ENCODE peak calls at places on chromosome 12, in five cellular contexts. One of them, this sample, is unnamed.
A peak's percentile ranks its signal among the peaks of the same experiment; 100 is the strongest.

GRCh38 chr12:851913-852312 is 97.6 kb downstream of the RAD52 start:
- DNase-seq in lower leg skin: no peak
- DNase-seq in fibroblast of lung: peak; percentile 79
- DNase-seq in HCT116: no peak
- DNase-seq in left ventricle myocardium inferior: no peak
- DNase-seq in this sample: peak; percentile 85

GRCh38 chr12:39352470-39352869 is 90.5 kb downstream of the KIF21A start:
- DNase-seq in fibroblast of lung: no peak
- DNase-seq in HCT116: no peak
- DNase-seq in left ventricle myocardium inferior: no peak
- DNase-seq in lower leg skin: no peak
- DNase-seq in this sample: no peak

GRCh38 chr12:14663002-14663401 is 33.4 kb downstream of the GUCY2C start:
- DNase-seq in HCT116: no peak
- DNase-seq in lower leg skin: no peak
- DNase-seq in fibroblast of lung: no peak
- DNase-seq in left ventricle myocardium inferior: no peak
- DNase-seq in this sample: no peak

GRCh38 chr12:6323340-6323994 is 13.0 kb downstream of the PLEKHG6 start:
- DNase-seq in HCT116: peak; percentile 70
- DNase-seq in left ventricle myocardium inferior: no peak
- DNase-seq in fibroblast of lung: peak; percentile 92
- DNase-seq in lower leg skin: no peak
- DNase-seq in this sample: peak; percentile 95

GRCh38 chr12:52074656-52075408 is 4.7 kb upstream of the SMIM41 start:
- DNase-seq in fibroblast of lung: no peak
- DNase-seq in lower leg skin: no peak
- DNase-seq in left ventricle myocardium inferior: no peak
- DNase-seq in HCT116: no peak
- DNase-seq in this sample: no peak

GRCh38 chr12:19236656-19237055 is 107.1 kb downstream of the PLEKHA5 start:
- DNase-seq in fibroblast of lung: peak; percentile 65
- DNase-seq in lower leg skin: no peak
- DNase-seq in HCT116: no peak
- DNase-seq in left ventricle myocardium inferior: no peak
- DNase-seq in this sample: peak; percentile 49

GRCh38 chr12:104519190-104519857 is 62.6 kb downstream of the CHST11 start:
- DNase-seq in HCT116: no peak
- DNase-seq in left ventricle myocardium inferior: no peak
- DNase-seq in fibroblast of lung: no peak
- DNase-seq in lower leg skin: no peak
- DNase-seq in this sample: no peak

GRCh38 chr12:32736445-32736844 is 19.3 kb downstream of the YARS2 start:
- DNase-seq in HCT116: no peak
- DNase-seq in fibroblast of lung: no peak
- DNase-seq in left ventricle myocardium inferior: no peak
- DNase-seq in lower leg skin: no peak
- DNase-seq in this sample: no peak

GRCh38 chr12:57727758-57728395 is 10.7 kb downstream of the AGAP2 start:
- DNase-seq in left ventricle myocardium inferior: no peak
- DNase-seq in lower leg skin: peak; percentile 54
- DNase-seq in fibroblast of lung: no peak
- DNase-seq in HCT116: no peak
- DNase-seq in this sample: no peak

DNA sequence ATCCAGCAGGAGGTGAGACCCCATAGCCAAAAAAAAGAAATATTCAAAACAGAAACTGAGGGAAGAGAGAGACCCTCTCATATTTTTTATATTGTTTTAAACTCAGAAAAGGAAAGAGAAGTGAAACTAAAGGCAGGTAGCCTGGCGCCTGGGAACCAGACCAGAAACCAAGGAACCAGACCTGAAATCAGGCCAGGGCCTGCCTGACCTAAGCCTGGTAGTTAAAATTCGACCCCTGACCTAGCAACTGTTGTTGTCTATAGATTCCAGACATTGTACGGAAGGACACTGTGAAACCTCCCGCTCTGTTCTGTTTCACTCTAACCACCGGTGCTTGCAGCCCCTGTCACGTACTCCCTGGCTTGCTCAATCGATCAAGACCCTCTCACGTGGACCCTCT is 38.5 kb upstream of the CD163 start:
- DNase-seq in fibroblast of lung: no peak
- DNase-seq in left ventricle myocardium inferior: no peak
- DNase-seq in HCT116: no peak
- DNase-seq in lower leg skin: no peak
- DNase-seq in this sample: no peak
- H3K4me3 ChIP-seq in fibroblast of lung: no peak overlapping the region
- H3K4me3 ChIP-seq in left ventricle myocardium inferior: no peak overlapping the region
- H3K4me3 ChIP-seq in HCT116: no peak overlapping the region
- H3K4me3 ChIP-seq in lower leg skin: no peak overlapping the region
- H3K4me3 ChIP-seq in this sample: no peak overlapping the region

GRCh38 chr12:8605057-8605456 is 7.6 kb downstream of the AICDA start:
- DNase-seq in lower leg skin: peak; percentile 60
- DNase-seq in HCT116: no peak
- DNase-seq in fibroblast of lung: no peak
- DNase-seq in left ventricle myocardium inferior: no peak
- DNase-seq in this sample: no peak

GRCh38 chr12:8609061-8609570 is 3.5 kb downstream of the AICDA start:
- DNase-seq in fibroblast of lung: peak; percentile 43
- DNase-seq in HCT116: peak; percentile 35
- DNase-seq in left ventricle myocardium inferior: no peak
- DNase-seq in lower leg skin: no peak
- DNase-seq in this sample: peak; percentile 54

DNA sequence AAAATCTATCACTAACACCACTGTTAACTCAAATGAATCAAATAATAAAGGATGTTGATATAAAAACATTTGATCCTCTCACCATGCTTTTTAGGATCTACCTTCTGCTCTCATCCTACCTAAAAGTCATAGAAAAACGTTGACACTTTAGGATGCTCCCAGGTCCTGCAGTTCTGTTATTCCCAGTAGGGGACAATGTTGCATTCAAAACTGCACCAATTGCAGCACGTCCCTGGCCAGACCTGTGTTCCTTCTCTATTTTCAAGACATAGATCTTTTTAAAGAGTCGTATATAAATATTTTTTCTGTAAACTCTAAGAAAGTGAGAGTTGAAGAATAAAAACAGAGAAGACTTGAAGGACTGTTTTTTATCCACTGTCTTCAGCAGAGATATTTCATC is 8.8 kb downstream of the AICDA start:
- DNase-seq in fibroblast of lung: no peak
- DNase-seq in left ventricle myocardium inferior: no peak
- DNase-seq in HCT116: no peak
- DNase-seq in lower leg skin: no peak
- DNase-seq in this sample: no peak
- TF ChIP-seq CTCF in fibroblast of lung: no peak
- TF ChIP-seq CTCF in left ventricle myocardium inferior: no peak
- TF ChIP-seq CTCF in HCT116: peak; percentile 51
- TF ChIP-seq CTCF in lower leg skin: no peak
- TF ChIP-seq CTCF in this sample: no peak

GRCh38 chr12:116739381-116739887 is 1.3 kb downstream of the RNFT2 start:
- DNase-seq in left ventricle myocardium inferior: no peak
- DNase-seq in fibroblast of lung: no peak
- DNase-seq in HCT116: no peak
- DNase-seq in lower leg skin: no peak
- DNase-seq in this sample: no peak
- H3K4me3 ChIP-seq in left ventricle myocardium inferior: no peak overlapping the region
- H3K4me3 ChIP-seq in fibroblast of lung: no peak overlapping the region
- H3K4me3 ChIP-seq in HCT116: no peak overlapping the region
- H3K4me3 ChIP-seq in lower leg skin: no peak overlapping the region
- H3K4me3 ChIP-seq in this sample: no peak overlapping the region

GRCh38 chr12:64192644-64193043 is 29.5 kb downstream of the KICS2 start:
- DNase-seq in HCT116: no peak
- DNase-seq in lower leg skin: no peak
- DNase-seq in left ventricle myocardium inferior: no peak
- DNase-seq in fibroblast of lung: no peak
- DNase-seq in this sample: no peak
- TF ChIP-seq CTCF in HCT116: no peak
- TF ChIP-seq CTCF in lower leg skin: no peak
- TF ChIP-seq CTCF in left ventricle myocardium inferior: no peak
- TF ChIP-seq CTCF in fibroblast of lung: no peak
- TF ChIP-seq CTCF in this sample: no peak

GRCh38 chr12:100199023-100199346 is 1.6 kb upstream of the ACTR6 start:
- DNase-seq in left ventricle myocardium inferior: no peak
- DNase-seq in fibroblast of lung: no peak
- DNase-seq in lower leg skin: no peak
- DNase-seq in HCT116: no peak
- DNase-seq in this sample: no peak
- H3K4me3 ChIP-seq in left ventricle myocardium inferior: peak overlapping the region; percentile 93
- H3K4me3 ChIP-seq in fibroblast of lung: peak overlapping the region; percentile 90
- H3K4me3 ChIP-seq in lower leg skin: no peak overlapping the region
- H3K4me3 ChIP-seq in HCT116: peak overlapping the region; percentile 84
- H3K4me3 ChIP-seq in this sample: peak overlapping the region; percentile 72

GRCh38 chr12:100293017-100293416 is 26.0 kb downstream of the SCYL2 start:
- DNase-seq in left ventricle myocardium inferior: no peak
- DNase-seq in HCT116: no peak
- DNase-seq in fibroblast of lung: no peak
- DNase-seq in lower leg skin: no peak
- DNase-seq in this sample: no peak
- TF ChIP-seq CTCF in left ventricle myocardium inferior: no peak
- TF ChIP-seq CTCF in HCT116: no peak
- TF ChIP-seq CTCF in fibroblast of lung: no peak
- TF ChIP-seq CTCF in lower leg skin: no peak
- TF ChIP-seq CTCF in this sample: no peak

DNA sequence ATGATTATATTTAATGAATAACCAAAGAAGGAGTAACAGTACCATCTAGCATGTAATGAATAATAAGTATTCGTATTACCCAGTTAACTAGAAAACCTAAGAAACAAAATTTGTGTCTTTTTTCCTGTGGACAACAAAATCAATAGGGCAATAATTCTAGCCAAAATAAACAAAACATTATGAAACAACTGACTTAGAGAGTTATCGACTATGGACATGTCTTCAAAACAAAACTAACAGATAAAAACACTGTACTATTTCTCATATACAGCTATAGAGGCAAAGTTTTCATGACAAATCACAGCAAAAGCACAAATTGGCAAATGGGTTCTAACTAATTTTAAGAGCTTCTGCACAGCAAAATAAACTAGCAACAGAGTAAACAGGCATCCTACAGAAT is 224.1 kb downstream of the ALX1 start:
- DNase-seq in lower leg skin: no peak
- DNase-seq in fibroblast of lung: no peak
- DNase-seq in left ventricle myocardium inferior: no peak
- DNase-seq in HCT116: no peak
- DNase-seq in this sample: no peak
- H3K4me3 ChIP-seq in lower leg skin: no peak overlapping the region
- H3K4me3 ChIP-seq in fibroblast of lung: no peak overlapping the region
- H3K4me3 ChIP-seq in left ventricle myocardium inferior: no peak overlapping the region
- H3K4me3 ChIP-seq in HCT116: no peak overlapping the region
- H3K4me3 ChIP-seq in this sample: no peak overlapping the region

DNA sequence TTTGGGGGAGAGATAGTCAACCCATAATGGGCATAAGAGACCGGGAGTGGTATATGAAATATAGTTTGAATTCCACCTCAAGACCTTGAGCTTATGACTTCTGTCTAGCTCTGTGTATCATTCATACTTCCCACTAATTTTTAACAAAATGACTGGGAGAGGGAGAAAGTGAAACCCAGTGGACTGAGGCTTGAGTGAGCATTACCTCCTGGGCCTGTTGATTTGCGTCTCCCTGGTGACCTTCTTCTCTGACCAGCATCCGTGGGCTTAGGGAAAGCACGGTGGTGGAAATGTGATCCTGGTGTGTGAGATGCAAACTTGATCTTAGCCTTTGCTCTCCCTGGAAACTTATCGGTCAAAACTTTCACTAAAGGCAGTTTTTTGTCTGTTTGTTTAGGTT is 207.9 kb upstream of the BCL2L14 start:
- DNase-seq in HCT116: no peak
- DNase-seq in lower leg skin: no peak
- DNase-seq in fibroblast of lung: peak; percentile 67
- DNase-seq in left ventricle myocardium inferior: no peak
- DNase-seq in this sample: peak; percentile 65
- TF ChIP-seq CTCF in HCT116: no peak
- TF ChIP-seq CTCF in lower leg skin: no peak
- TF ChIP-seq CTCF in fibroblast of lung: no peak
- TF ChIP-seq CTCF in left ventricle myocardium inferior: no peak
- TF ChIP-seq CTCF in this sample: no peak

DNA sequence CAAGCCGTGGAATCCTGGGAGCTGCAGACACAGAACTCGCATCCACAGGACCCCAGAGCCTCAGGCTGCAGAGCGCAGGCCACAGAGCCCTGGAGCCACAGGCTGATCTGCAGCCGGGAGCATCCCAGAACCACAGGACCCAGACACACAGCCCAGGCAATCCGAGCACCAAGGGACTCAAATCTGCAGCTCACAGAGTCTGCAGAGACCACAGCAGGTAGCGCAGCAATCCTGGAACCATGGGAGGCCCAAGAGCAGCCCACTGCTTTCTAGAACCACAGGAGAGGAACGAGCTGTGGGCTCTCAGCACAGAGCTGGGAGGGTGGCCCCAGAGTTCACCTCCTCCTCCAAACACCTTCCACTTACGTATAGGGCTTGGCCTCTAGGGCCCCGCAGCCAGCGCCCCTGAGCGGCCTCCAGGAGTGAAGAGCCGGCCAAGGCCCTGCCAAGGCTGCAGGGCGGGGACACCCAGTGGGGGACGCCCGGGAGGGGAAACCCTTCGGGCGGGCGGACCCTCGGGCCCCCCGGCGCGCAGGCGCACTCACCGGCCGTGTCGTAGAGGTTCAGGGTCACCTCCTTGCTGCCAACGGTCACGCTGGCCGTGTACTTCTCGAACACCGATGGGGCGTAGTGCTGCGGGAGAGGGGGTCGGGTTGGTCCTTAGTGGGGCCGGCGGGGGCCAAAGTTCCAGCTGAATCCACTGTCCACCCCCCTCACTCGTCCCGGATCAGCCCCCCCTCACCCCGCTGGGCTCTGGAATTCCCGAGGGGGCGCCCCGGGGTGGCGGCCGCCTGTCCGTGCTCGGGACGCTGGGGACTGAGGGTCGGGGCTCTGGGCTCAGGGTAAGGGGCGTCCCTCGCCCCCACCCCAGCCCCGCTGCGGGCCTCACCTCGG is 634 bp downstream of the RHOF start:
- DNase-seq in lower leg skin: no peak
- DNase-seq in fibroblast of lung: no peak
- DNase-seq in HCT116: no peak
- DNase-seq in left ventricle myocardium inferior: peak; percentile 54
- DNase-seq in this sample: no peak
- H3K4me3 ChIP-seq in lower leg skin: no peak overlapping the region
- H3K4me3 ChIP-seq in fibroblast of lung: peak overlapping the region; percentile 61
- H3K4me3 ChIP-seq in HCT116: peak overlapping the region; percentile 90
- H3K4me3 ChIP-seq in left ventricle myocardium inferior: peak overlapping the region; percentile 75
- H3K4me3 ChIP-seq in this sample: peak overlapping the region; percentile 49

DNA sequence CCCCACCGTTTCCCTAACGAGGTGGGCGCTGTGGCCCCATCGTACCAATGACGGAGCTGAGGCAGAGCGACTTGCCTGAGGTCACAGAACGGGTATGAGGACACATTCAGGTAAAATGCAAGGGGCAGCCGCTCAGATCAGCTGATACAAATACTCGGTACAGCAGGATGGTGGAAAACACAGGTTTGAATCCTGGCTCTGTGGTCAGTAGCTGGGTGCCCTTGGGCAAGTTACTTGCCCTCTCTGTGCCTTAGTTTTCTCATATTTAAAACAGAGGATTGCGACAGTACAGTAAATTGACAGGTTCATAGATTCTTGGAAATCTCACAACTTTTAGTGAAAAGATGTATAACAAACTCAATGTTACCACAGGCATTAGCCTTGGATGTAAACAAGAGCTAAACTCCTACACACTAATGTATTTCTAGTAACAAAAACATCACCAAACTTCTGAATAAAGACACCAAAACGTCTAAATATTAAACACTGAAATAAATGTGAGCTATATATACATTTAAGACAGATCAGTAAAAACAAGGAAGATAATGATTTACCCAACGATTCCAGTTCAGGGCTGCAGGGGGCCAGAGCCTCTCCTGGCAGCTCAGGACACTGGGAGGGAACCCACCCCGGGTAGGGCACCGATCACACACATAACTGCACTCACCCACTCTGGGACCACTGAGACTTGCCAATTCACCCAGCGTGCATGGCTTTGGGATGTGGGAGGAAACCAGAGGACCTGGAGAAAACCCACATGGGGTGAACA is 128.4 kb downstream of the RBM19 start:
- DNase-seq in lower leg skin: no peak
- DNase-seq in left ventricle myocardium inferior: no peak
- DNase-seq in fibroblast of lung: no peak
- DNase-seq in HCT116: no peak
- DNase-seq in this sample: no peak
- TF ChIP-seq CTCF in lower leg skin: no peak
- TF ChIP-seq CTCF in left ventricle myocardium inferior: no peak
- TF ChIP-seq CTCF in fibroblast of lung: no peak
- TF ChIP-seq CTCF in HCT116: peak; percentile 39
- TF ChIP-seq CTCF in this sample: peak; percentile 34

This sample was measured in astrocyte of the spinal cord.